ENCODE peak calls at places on chromosome 22, in nine cellular contexts. One of them, this sample, is unnamed.
A peak's percentile ranks its signal among the peaks of the same experiment; 100 is the strongest.

GRCh38 chr22:36298601-36299000 is 45.7 kb downstream of the APOL1 start:
- DNase-seq in CD8-positive, alpha-beta T cell: no peak
- DNase-seq in fibroblast of villous mesenchyme: no peak
- DNase-seq in astrocyte of the cerebellum: no peak
- DNase-seq in fibroblast of pulmonary artery: no peak
- DNase-seq in tibial nerve: no peak
- DNase-seq in left lung: no peak
- DNase-seq in neural crest cell: no peak
- DNase-seq in AG10803: no peak
- DNase-seq in this sample: no peak

GRCh38 chr22:46761017-46761416 is 1.4 kb upstream of the TBC1D22A start:
- DNase-seq in CD8-positive, alpha-beta T cell: no peak
- DNase-seq in fibroblast of villous mesenchyme: no peak
- DNase-seq in astrocyte of the cerebellum: no peak
- DNase-seq in fibroblast of pulmonary artery: no peak
- DNase-seq in tibial nerve: no peak
- DNase-seq in left lung: no peak
- DNase-seq in neural crest cell: no peak
- DNase-seq in AG10803: no peak
- DNase-seq in this sample: no peak

GRCh38 chr22:19164425-19164824 is 14.1 kb downstream of the SLC25A1 start:
- DNase-seq in CD8-positive, alpha-beta T cell: no peak
- DNase-seq in fibroblast of villous mesenchyme: no peak
- DNase-seq in astrocyte of the cerebellum: no peak
- DNase-seq in fibroblast of pulmonary artery: no peak
- DNase-seq in tibial nerve: no peak
- DNase-seq in left lung: no peak
- DNase-seq in neural crest cell: no peak
- DNase-seq in AG10803: no peak
- DNase-seq in this sample: no peak

GRCh38 chr22:17120281-17120680 is 879 bp downstream of the TMEM121B start:
- DNase-seq in CD8-positive, alpha-beta T cell: peak; percentile 71
- DNase-seq in fibroblast of villous mesenchyme: peak; percentile 37
- DNase-seq in astrocyte of the cerebellum: peak; percentile 12
- DNase-seq in fibroblast of pulmonary artery: peak; percentile 53
- DNase-seq in tibial nerve: no peak
- DNase-seq in left lung: peak; percentile 63
- DNase-seq in neural crest cell: peak; percentile 59
- DNase-seq in AG10803: peak; percentile 19
- DNase-seq in this sample: peak; percentile 95

GRCh38 chr22:50544746-50545253 is 899 bp upstream of the KLHDC7B start:
- DNase-seq in CD8-positive, alpha-beta T cell: no peak
- DNase-seq in fibroblast of villous mesenchyme: no peak
- DNase-seq in astrocyte of the cerebellum: no peak
- DNase-seq in fibroblast of pulmonary artery: no peak
- DNase-seq in tibial nerve: no peak
- DNase-seq in left lung: peak; percentile 81
- DNase-seq in neural crest cell: no peak
- DNase-seq in AG10803: no peak
- DNase-seq in this sample: no peak

GRCh38 chr22:32758866-32759385 is 42.6 kb upstream of the TIMP3 start:
- DNase-seq in CD8-positive, alpha-beta T cell: no peak
- DNase-seq in fibroblast of villous mesenchyme: peak; percentile 63
- DNase-seq in astrocyte of the cerebellum: no peak
- DNase-seq in fibroblast of pulmonary artery: no peak
- DNase-seq in tibial nerve: no peak
- DNase-seq in left lung: no peak
- DNase-seq in neural crest cell: no peak
- DNase-seq in AG10803: peak; percentile 33
- DNase-seq in this sample: no peak

GRCh38 chr22:39242809-39243442 is 1.9 kb downstream of the PDGFB start:
- DNase-seq in CD8-positive, alpha-beta T cell: peak; percentile 50
- DNase-seq in fibroblast of villous mesenchyme: no peak
- DNase-seq in astrocyte of the cerebellum: no peak
- DNase-seq in fibroblast of pulmonary artery: no peak
- DNase-seq in tibial nerve: no peak
- DNase-seq in left lung: no peak
- DNase-seq in neural crest cell: no peak
- DNase-seq in AG10803: no peak
- DNase-seq in this sample: no peak

GRCh38 chr22:20000246-20001081 is 16.2 kb downstream of the ARVCF start:
- DNase-seq in CD8-positive, alpha-beta T cell: no peak
- DNase-seq in fibroblast of villous mesenchyme: no peak
- DNase-seq in astrocyte of the cerebellum: no peak
- DNase-seq in fibroblast of pulmonary artery: no peak
- DNase-seq in tibial nerve: no peak
- DNase-seq in left lung: no peak
- DNase-seq in neural crest cell: peak; percentile 35
- DNase-seq in AG10803: no peak
- DNase-seq in this sample: no peak

GRCh38 chr22:20536590-20537324 is 29.3 kb downstream of the MED15 start:
- DNase-seq in CD8-positive, alpha-beta T cell: no peak
- DNase-seq in fibroblast of villous mesenchyme: no peak
- DNase-seq in astrocyte of the cerebellum: no peak
- DNase-seq in fibroblast of pulmonary artery: no peak
- DNase-seq in tibial nerve: no peak
- DNase-seq in left lung: no peak
- DNase-seq in neural crest cell: no peak
- DNase-seq in AG10803: no peak
- DNase-seq in this sample: no peak

GRCh38 chr22:35645646-35646045 is 2.6 kb upstream of the APOL6 start:
- DNase-seq in CD8-positive, alpha-beta T cell: no peak
- DNase-seq in fibroblast of villous mesenchyme: no peak
- DNase-seq in astrocyte of the cerebellum: no peak
- DNase-seq in fibroblast of pulmonary artery: no peak
- DNase-seq in tibial nerve: no peak
- DNase-seq in left lung: no peak
- DNase-seq in neural crest cell: no peak
- DNase-seq in AG10803: no peak
- DNase-seq in this sample: no peak

GRCh38 chr22:31906569-31906968 is 37.8 kb upstream of the YWHAH start:
- DNase-seq in CD8-positive, alpha-beta T cell: no peak
- DNase-seq in fibroblast of villous mesenchyme: no peak
- DNase-seq in astrocyte of the cerebellum: no peak
- DNase-seq in fibroblast of pulmonary artery: no peak
- DNase-seq in tibial nerve: no peak
- DNase-seq in left lung: no peak
- DNase-seq in neural crest cell: no peak
- DNase-seq in AG10803: no peak
- DNase-seq in this sample: no peak

GRCh38 chr22:23274146-23274526 is 93.8 kb downstream of the BCR start:
- DNase-seq in CD8-positive, alpha-beta T cell: no peak
- DNase-seq in fibroblast of villous mesenchyme: no peak
- DNase-seq in astrocyte of the cerebellum: no peak
- DNase-seq in fibroblast of pulmonary artery: no peak
- DNase-seq in tibial nerve: no peak
- DNase-seq in left lung: no peak
- DNase-seq in neural crest cell: no peak
- DNase-seq in AG10803: no peak
- DNase-seq in this sample: no peak

GRCh38 chr22:49738566-49738965 is 89.1 kb downstream of the BRD1 start:
- DNase-seq in CD8-positive, alpha-beta T cell: no peak
- DNase-seq in fibroblast of villous mesenchyme: no peak
- DNase-seq in astrocyte of the cerebellum: no peak
- DNase-seq in fibroblast of pulmonary artery: no peak
- DNase-seq in tibial nerve: no peak
- DNase-seq in left lung: peak; percentile 4
- DNase-seq in neural crest cell: no peak
- DNase-seq in AG10803: no peak
- DNase-seq in this sample: no peak

GRCh38 chr22:37571258-37571991 is 8.5 kb downstream of the LGALS2 start:
- DNase-seq in CD8-positive, alpha-beta T cell: no peak
- DNase-seq in fibroblast of villous mesenchyme: no peak
- DNase-seq in astrocyte of the cerebellum: no peak
- DNase-seq in fibroblast of pulmonary artery: no peak
- DNase-seq in tibial nerve: no peak
- DNase-seq in left lung: no peak
- DNase-seq in neural crest cell: no peak
- DNase-seq in AG10803: no peak
- DNase-seq in this sample: no peak
- TF ChIP-seq CTCF in CD8-positive, alpha-beta T cell: no peak
- TF ChIP-seq CTCF in fibroblast of villous mesenchyme: no peak
- TF ChIP-seq CTCF in astrocyte of the cerebellum: peak; percentile 12
- TF ChIP-seq CTCF in fibroblast of pulmonary artery: peak; percentile 14
- TF ChIP-seq CTCF in tibial nerve: no peak
- TF ChIP-seq CTCF in left lung: no peak
- TF ChIP-seq CTCF in neural crest cell: no peak
- TF ChIP-seq CTCF in AG10803: no peak
- TF ChIP-seq CTCF in this sample: no peak

GRCh38 chr22:48577014-48577690 is 1250.5 kb downstream of the BRD1 start:
- DNase-seq in CD8-positive, alpha-beta T cell: no peak
- DNase-seq in fibroblast of villous mesenchyme: no peak
- DNase-seq in astrocyte of the cerebellum: no peak
- DNase-seq in fibroblast of pulmonary artery: no peak
- DNase-seq in tibial nerve: no peak
- DNase-seq in left lung: no peak
- DNase-seq in neural crest cell: no peak
- DNase-seq in AG10803: no peak
- DNase-seq in this sample: no peak

GRCh38 chr22:48573766-48574165 is 1253.9 kb downstream of the BRD1 start:
- DNase-seq in CD8-positive, alpha-beta T cell: no peak
- DNase-seq in fibroblast of villous mesenchyme: no peak
- DNase-seq in astrocyte of the cerebellum: no peak
- DNase-seq in fibroblast of pulmonary artery: no peak
- DNase-seq in tibial nerve: no peak
- DNase-seq in left lung: no peak
- DNase-seq in neural crest cell: no peak
- DNase-seq in AG10803: no peak
- DNase-seq in this sample: no peak

GRCh38 chr22:48572951-48573350 is 1254.7 kb downstream of the BRD1 start:
- DNase-seq in CD8-positive, alpha-beta T cell: no peak
- DNase-seq in fibroblast of villous mesenchyme: no peak
- DNase-seq in astrocyte of the cerebellum: no peak
- DNase-seq in fibroblast of pulmonary artery: no peak
- DNase-seq in tibial nerve: no peak
- DNase-seq in left lung: no peak
- DNase-seq in neural crest cell: no peak
- DNase-seq in AG10803: no peak
- DNase-seq in this sample: no peak

GRCh38 chr22:48575567-48576332 is 1251.9 kb downstream of the BRD1 start:
- DNase-seq in CD8-positive, alpha-beta T cell: no peak
- DNase-seq in fibroblast of villous mesenchyme: no peak
- DNase-seq in astrocyte of the cerebellum: no peak
- DNase-seq in fibroblast of pulmonary artery: no peak
- DNase-seq in tibial nerve: no peak
- DNase-seq in left lung: no peak
- DNase-seq in neural crest cell: no peak
- DNase-seq in AG10803: no peak
- DNase-seq in this sample: peak; percentile 41

DNA sequence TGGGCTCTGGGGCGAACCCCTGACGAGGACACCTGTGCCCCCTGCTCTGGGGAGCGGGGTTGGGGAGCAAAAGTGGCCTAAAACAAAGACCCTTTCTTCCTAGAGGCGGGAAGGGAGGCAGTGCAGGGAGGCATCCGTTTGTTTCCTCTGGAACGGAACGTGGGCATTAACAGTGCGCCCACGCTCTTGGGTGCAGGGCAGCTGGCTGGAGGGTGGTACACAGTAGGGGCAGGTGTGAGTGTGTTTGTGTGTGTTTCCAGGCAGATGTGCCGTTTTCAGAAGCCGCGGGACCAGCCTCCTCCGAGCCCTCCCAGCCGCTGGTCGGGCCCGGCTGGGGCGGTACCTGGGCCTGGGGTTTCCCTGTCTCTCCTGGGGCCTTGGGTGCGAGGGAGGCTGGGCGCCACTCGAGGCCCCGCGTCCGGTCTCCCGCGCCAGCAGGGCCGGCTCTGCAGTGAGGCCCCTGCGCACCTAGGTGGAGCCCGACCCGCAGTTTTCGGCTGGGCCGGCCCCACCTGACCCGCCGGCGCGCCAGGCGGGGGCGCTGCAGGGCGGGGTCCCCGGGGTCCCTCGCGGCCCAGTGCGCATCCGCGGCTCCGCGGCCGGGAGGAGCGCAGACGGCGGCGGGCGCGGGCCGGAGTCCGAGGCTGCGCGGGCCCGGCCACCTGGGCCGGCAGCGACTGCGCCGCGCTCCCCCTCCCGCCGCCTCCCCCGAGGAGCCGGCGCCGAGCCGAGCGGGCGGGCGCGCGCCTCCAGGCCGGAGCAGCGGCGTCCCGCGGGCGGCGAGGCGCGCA is 1252.7 kb downstream of the BRD1 start:
- DNase-seq in CD8-positive, alpha-beta T cell: no peak
- DNase-seq in fibroblast of villous mesenchyme: no peak
- DNase-seq in astrocyte of the cerebellum: no peak
- DNase-seq in fibroblast of pulmonary artery: peak; percentile 3
- DNase-seq in tibial nerve: no peak
- DNase-seq in left lung: no peak
- DNase-seq in neural crest cell: peak; percentile 73
- DNase-seq in AG10803: peak; percentile 49
- DNase-seq in this sample: peak; percentile 86
- TF ChIP-seq CTCF in CD8-positive, alpha-beta T cell: no peak
- TF ChIP-seq CTCF in fibroblast of villous mesenchyme: no peak
- TF ChIP-seq CTCF in astrocyte of the cerebellum: peak; percentile 53
- TF ChIP-seq CTCF in fibroblast of pulmonary artery: no peak
- TF ChIP-seq CTCF in tibial nerve: peak; percentile 33
- TF ChIP-seq CTCF in left lung: peak; percentile 16
- TF ChIP-seq CTCF in neural crest cell: peak; percentile 70
- TF ChIP-seq CTCF in AG10803: peak; percentile 35
- TF ChIP-seq CTCF in this sample: peak; percentile 46

DNA sequence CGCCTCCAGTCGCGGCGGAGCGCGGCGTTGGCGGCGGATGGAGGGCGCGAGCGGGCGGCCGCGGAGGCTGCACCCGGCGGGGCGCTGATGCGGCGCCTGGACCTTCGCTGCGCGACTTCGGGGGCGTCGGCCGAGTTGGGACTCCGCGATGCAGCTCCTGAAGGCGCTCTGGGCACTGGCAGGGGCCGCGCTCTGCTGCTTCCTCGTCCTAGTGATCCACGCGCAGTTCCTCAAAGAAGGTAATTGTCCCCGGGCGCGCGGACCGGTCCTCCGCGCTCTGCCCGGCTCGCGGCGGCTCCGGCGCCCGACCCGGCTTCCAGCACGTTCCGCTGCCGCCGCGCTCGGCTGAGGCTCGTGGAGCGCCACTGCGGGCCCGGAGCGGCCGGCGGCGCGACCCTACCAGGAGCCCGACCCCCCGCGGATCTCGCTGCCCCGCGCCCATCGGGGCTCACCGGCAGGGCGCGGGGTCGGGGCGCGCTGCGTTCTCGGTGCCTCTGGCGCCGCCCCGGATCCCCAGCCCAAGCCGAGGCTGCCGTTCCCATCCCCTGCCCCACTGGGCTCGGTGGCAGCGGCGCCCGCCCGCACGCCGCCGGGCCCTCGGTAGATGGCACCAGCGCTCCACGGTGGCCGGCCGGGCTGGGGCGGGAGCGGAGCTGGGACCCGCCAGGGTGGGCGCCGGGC is 1251.2 kb downstream of the BRD1 start:
- DNase-seq in CD8-positive, alpha-beta T cell: no peak
- DNase-seq in fibroblast of villous mesenchyme: no peak
- DNase-seq in astrocyte of the cerebellum: no peak
- DNase-seq in fibroblast of pulmonary artery: no peak
- DNase-seq in tibial nerve: no peak
- DNase-seq in left lung: no peak
- DNase-seq in neural crest cell: peak; percentile 72
- DNase-seq in AG10803: peak; percentile 25
- DNase-seq in this sample: peak; percentile 80
- TF ChIP-seq CTCF in CD8-positive, alpha-beta T cell: no peak
- TF ChIP-seq CTCF in fibroblast of villous mesenchyme: no peak
- TF ChIP-seq CTCF in astrocyte of the cerebellum: peak; percentile 42
- TF ChIP-seq CTCF in fibroblast of pulmonary artery: no peak
- TF ChIP-seq CTCF in tibial nerve: peak; percentile 36
- TF ChIP-seq CTCF in left lung: no peak
- TF ChIP-seq CTCF in neural crest cell: peak; percentile 74
- TF ChIP-seq CTCF in AG10803: peak; percentile 23
- TF ChIP-seq CTCF in this sample: peak; percentile 53

GRCh38 chr22:22109693-22110466 is 127.3 kb upstream of the TOP3B start:
- DNase-seq in CD8-positive, alpha-beta T cell: no peak
- DNase-seq in fibroblast of villous mesenchyme: no peak
- DNase-seq in astrocyte of the cerebellum: no peak
- DNase-seq in fibroblast of pulmonary artery: no peak
- DNase-seq in tibial nerve: no peak
- DNase-seq in left lung: no peak
- DNase-seq in neural crest cell: no peak
- DNase-seq in AG10803: no peak
- DNase-seq in this sample: no peak
- TF ChIP-seq CTCF in CD8-positive, alpha-beta T cell: no peak
- TF ChIP-seq CTCF in fibroblast of villous mesenchyme: no peak
- TF ChIP-seq CTCF in astrocyte of the cerebellum: peak; percentile 13
- TF ChIP-seq CTCF in fibroblast of pulmonary artery: peak; percentile 15
- TF ChIP-seq CTCF in tibial nerve: no peak
- TF ChIP-seq CTCF in left lung: no peak
- TF ChIP-seq CTCF in neural crest cell: peak; percentile 36
- TF ChIP-seq CTCF in AG10803: no peak
- TF ChIP-seq CTCF in this sample: no peak